ENCODE peak calls at places on chromosomes 16 and 17, in nine cellular contexts. O is A549, D is ovary, C is upper lobe of left lung, F is stomach, Q is transverse colon, J is SK-N-SH, K is K562, H is sigmoid colon. R is an unnamed sample.

GRCh38 chr17:48002208-48002919 is 31.5 kb downstream of the CDK5RAP3 start:
- DNase-seq in H (no peak), F (no peak), O (peak), C (no peak), K (peak), D (no peak), J (no peak), Q (no peak), R (no peak)

GRCh38 chr16:68564367-68564985 is 25.4 kb downstream of the ZFP90 start:
- DNase-seq in C (no peak), Q (no peak), J (no peak), F (no peak), K (no peak), O (peak), D (no peak), H (no peak), R (no peak)

GRCh38 chr17:29571883-29572681 is 3.6 kb downstream of the TP53I13 start:
- DNase-seq in O (no peak), K (no peak), J (peak), C (peak), F (peak), H (peak), Q (peak), D (peak), R (peak)

GRCh38 chr17:18981642-18982424 is 22.7 kb downstream of the FAM83G start:
- DNase-seq in J (no peak), H (no peak), F (peak), D (no peak), K (peak), C (no peak), Q (peak), O (peak), R (no peak)

GRCh38 chr16:5041604-5042133 is 7.9 kb upstream of the NAGPA start:
- DNase-seq in O (no peak), J (no peak), D (no peak), K (no peak), H (no peak), C (no peak), F (no peak), Q (no peak), R (no peak)

GRCh38 chr16:46768809-46769208 is 20.7 kb upstream of the MYLK3 start:
- DNase-seq in J (no peak), F (no peak), H (no peak), C (no peak), Q (no peak), O (no peak), D (no peak), K (no peak), R (no peak)

GRCh38 chr17:67105213-67105612 is 60.9 kb downstream of the CACNG1 start:
- DNase-seq in J (no peak), K (no peak), H (no peak), Q (no peak), O (no peak), C (no peak), D (no peak), F (no peak), R (no peak)

GRCh38 chr16:89093602-89094251 is at the start of gene ACSF3:
- DNase-seq in K (peak), C (peak), H (peak), Q (peak), J (peak), F (peak), O (peak), D (peak), R (peak)

GRCh38 chr16:62240722-62241121 is 204.5 kb upstream of the CDH8 start:
- DNase-seq in O (no peak), J (no peak), C (no peak), F (no peak), H (no peak), D (no peak), K (no peak), Q (no peak), R (no peak)

GRCh38 chr17:79775635-79776034 is 2.3 kb upstream of the CBX2 start:
- DNase-seq in H (no peak), K (no peak), C (no peak), O (no peak), J (no peak), Q (no peak), D (no peak), F (no peak), R (no peak)
- TF ChIP-seq EP300 in H (no peak), K (no peak), C (no peak), O (no peak), J (no peak), Q (no peak), D (no peak), F (no peak), R (no peak)

GRCh38 chr16:31876955-31877828 is 3.6 kb downstream of the ZNF267 start:
- DNase-seq in F (no peak), H (no peak), K (no peak), J (no peak), C (no peak), D (no peak), Q (no peak), O (peak), R (no peak)

GRCh38 chr16:31877876-31878642 is 4.5 kb downstream of the ZNF267 start:
- DNase-seq in D (no peak), O (no peak), K (no peak), J (no peak), F (no peak), H (no peak), C (no peak), Q (no peak), R (no peak)

GRCh38 chr16:31874354-31875111 is 926 bp downstream of the ZNF267 start:
- DNase-seq in H (no peak), Q (no peak), F (no peak), J (peak), K (no peak), O (peak), C (peak), D (no peak), R (no peak)

GRCh38 chr16:31873556-31874353 is at the start of gene ZNF267:
- DNase-seq in K (peak), H (peak), O (peak), C (peak), F (peak), Q (peak), J (peak), D (peak), R (peak)

GRCh38 chr16:31875112-31875803 is 1.7 kb downstream of the ZNF267 start:
- DNase-seq in C (no peak), J (no peak), O (no peak), K (peak), H (no peak), F (no peak), Q (no peak), D (no peak), R (no peak)
- TF ChIP-seq EP300 in C (no peak), J (no peak), O (no peak), K (no peak), H (no peak), F (no peak), Q (no peak), D (no peak), R (no peak)

DNA sequence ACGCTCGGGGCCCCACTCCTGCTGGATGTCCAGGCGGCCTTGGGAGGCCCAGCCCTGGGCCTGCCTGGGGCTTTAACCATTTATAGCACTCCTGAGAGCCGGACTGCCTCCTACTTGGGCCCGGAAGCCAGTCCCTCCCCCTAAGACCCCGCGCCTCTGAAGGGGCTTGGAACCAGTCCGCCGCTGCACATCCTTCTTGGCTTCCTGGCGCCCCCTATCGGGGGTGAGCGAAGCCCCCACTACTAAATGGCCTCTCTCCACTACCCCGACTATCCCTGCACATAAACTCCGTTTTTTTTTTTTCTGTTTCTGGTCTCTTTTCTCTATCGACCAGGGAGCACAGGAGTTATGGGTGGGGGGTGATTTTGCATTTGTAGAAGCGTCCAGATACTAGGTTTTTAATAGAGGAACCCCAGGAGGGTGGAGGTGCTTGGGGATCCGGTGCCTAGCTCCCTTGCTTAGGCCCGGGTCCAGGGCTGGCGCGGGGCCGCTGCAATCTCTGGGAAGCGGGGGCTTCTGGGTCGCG is 633 bp upstream of the NOL3 start:
- DNase-seq in C (no peak), J (peak), D (peak), F (no peak), K (peak), Q (peak), O (peak), H (no peak), R (no peak)
- TF ChIP-seq EP300 in C (no peak), J (no peak), D (no peak), F (no peak), K (no peak), Q (no peak), O (no peak), H (no peak), R (no peak)

GRCh38 chr16:11032000-11032921 is 87.9 kb downstream of the CLEC16A start:
- DNase-seq in C (no peak), J (no peak), D (no peak), H (no peak), Q (no peak), K (no peak), F (peak), O (no peak), R (no peak)
- TF ChIP-seq EP300 in C (no peak), J (no peak), D (no peak), H (no peak), Q (no peak), K (no peak), F (no peak), O (no peak), R (no peak)

GRCh38 chr17:40879026-40879425 is 6.0 kb downstream of the KRT20 start:
- DNase-seq in J (no peak), K (no peak), F (no peak), D (no peak), H (no peak), O (no peak), Q (no peak), C (no peak), R (no peak)
- TF ChIP-seq EP300 in J (no peak), K (no peak), F (no peak), D (no peak), H (no peak), O (no peak), Q (no peak), C (no peak), R (no peak)

GRCh38 chr17:82876149-82876548 is 36.3 kb upstream of the ZNF750 start:
- DNase-seq in F (no peak), D (no peak), O (no peak), Q (no peak), K (peak), H (peak), J (no peak), C (peak), R (no peak)

GRCh38 chr17:82875418-82875856 is 35.6 kb upstream of the ZNF750 start:
- DNase-seq in O (no peak), Q (no peak), J (no peak), D (no peak), F (peak), H (no peak), C (peak), K (no peak), R (no peak)

GRCh38 chr17:82878545-82878944 is 38.7 kb upstream of the ZNF750 start:
- DNase-seq in H (peak), C (peak), J (no peak), D (no peak), F (no peak), K (no peak), Q (no peak), O (no peak), R (peak)

GRCh38 chr17:82879241-82879640 is 39.4 kb upstream of the ZNF750 start:
- DNase-seq in F (no peak), D (no peak), K (no peak), C (no peak), O (no peak), J (no peak), H (no peak), Q (no peak), R (no peak)

GRCh38 chr17:82876602-82877391 is 37.0 kb upstream of the ZNF750 start:
- DNase-seq in C (peak), H (peak), K (peak), Q (peak), O (no peak), J (peak), D (peak), F (peak), R (peak)
- TF ChIP-seq EP300 in C (no peak), H (no peak), K (no peak), Q (no peak), O (no peak), J (no peak), D (no peak), F (no peak), R (no peak)

GRCh38 chr16:8869212-8869987 is 594 bp upstream of the CARHSP1 start:
- DNase-seq in O (no peak), K (peak), Q (no peak), F (no peak), D (no peak), H (no peak), C (no peak), J (peak), R (no peak)
- TF ChIP-seq EP300 in O (no peak), K (no peak), Q (no peak), F (no peak), D (no peak), H (no peak), C (no peak), J (no peak), R (no peak)

GRCh38 chr17:42578282-42578869 is 847 bp upstream of the PSMC3IP start:
- DNase-seq in D (peak), K (peak), O (peak), F (peak), Q (peak), H (peak), C (peak), J (peak), R (peak)
- TF ChIP-seq EP300 in D (no peak), K (peak), O (no peak), F (no peak), Q (no peak), H (no peak), C (no peak), J (no peak), R (no peak)

DNA sequence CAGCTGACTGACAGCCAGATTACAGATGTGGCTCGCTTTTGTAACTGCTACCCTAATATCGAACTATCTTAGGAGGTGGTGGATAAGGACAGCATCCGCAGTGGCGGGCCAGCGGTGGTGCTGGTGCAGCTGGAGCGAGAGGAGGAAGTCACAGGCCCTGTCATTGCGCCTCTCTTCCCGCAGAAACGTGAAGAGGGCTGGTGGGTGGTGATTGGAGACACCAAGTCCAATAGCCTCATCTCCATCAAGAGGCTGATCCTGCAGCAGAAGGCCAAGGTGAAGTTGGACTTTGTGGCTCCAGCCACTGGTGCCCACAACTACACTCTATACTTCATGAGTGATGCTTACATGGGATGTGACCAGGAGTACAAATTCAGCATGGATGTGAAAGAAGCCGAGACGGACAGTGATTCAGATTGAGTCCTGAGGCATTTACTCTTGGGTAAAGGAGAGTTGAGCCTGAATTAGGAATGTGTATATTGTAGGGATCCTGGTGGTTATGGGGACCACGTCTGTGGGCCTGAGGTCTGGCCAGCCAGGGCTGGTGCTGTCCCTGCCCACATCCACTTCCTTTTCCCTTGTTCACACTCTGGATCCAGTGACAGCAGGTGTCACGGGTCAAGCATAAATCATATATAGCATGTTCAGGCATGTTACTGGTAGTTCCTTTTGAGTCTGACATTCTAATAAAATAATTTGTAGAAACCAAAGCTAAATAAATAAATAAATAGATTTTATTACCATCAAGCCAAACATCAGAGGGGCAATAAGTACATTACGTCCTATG is 89.0 kb upstream of the SMURF2 start:
- DNase-seq in D (no peak), H (no peak), C (no peak), K (no peak), J (no peak), F (no peak), Q (no peak), O (no peak), R (no peak)
- TF ChIP-seq EP300 in D (no peak), H (no peak), C (no peak), K (no peak), J (no peak), F (no peak), Q (no peak), O (no peak), R (no peak)

DNA sequence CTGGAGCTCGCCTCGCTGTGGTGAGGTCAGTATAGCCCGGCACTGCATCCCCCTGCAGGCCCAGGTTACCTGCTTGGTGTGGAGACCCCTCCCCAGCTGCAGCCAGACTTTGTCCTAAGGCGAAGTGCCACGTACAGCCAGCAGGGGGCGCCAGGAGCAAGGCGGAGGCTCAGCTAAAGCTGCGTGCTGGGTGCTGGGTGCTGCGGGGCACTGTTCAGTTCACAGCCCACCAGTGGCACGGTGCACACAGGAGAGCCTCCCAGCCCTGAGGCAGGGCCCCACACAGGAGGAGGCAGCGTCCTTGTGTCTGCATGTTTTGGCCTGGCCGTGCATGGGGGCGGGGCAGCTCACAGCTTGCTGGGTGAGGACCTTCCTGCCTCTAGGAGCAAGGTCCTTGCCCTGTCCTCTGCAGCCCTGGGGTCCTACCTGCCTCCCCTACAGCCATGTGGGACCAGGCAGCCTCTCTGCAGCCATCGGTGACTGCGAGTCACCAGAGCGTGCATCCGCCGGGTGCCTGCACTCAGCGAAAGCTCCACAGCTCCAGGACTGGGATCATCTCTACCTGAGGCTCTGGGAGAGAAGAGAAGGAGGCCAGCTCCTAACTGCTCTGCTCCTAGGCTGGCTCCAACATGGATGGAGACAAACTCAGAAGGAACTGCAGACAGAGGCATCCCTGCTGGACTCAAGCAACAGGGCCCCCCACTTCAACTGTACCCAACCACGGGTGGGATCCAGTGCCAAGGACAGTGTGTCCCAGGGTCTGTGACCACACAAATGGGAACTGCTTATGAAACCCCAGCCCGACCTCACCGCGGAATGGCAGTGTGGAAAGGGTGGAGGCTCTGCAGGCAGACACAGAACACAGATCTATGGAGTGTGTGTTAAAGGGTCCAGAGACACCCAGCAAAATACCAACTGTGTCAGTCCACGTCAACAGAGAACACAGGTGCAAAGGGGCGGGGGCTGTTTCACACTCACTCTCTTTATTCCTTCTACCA is 19.0 kb downstream of the SLC7A5 start:
- DNase-seq in J (peak), Q (peak), C (peak), K (peak), F (peak), D (peak), O (no peak), H (no peak), R (no peak)
- TF ChIP-seq EP300 in J (no peak), Q (no peak), C (no peak), K (no peak), F (no peak), D (no peak), O (no peak), H (no peak), R (no peak)

R was measured in tibial nerve.